ENCODE peak calls at places on chromosomes 7 and 10, in six cellular contexts. G is suprapubic skin, F is uterus, H is adrenal gland, B is endothelial cell of umbilical vein, V is esophagus muscularis mucosa. R is an unnamed sample.

GRCh38 chr7:81608748-81609382 is 161.0 kb downstream of the HGF start:
- DNase-seq in G (no peak), F (no peak), H (no peak), B (no peak), V (no peak), R (no peak)

GRCh38 chr7:21943436-21943835 is 2.3 kb downstream of the CDCA7L start:
- DNase-seq in G (no peak), F (no peak), H (no peak), B (no peak), V (no peak), R (no peak)

GRCh38 chr10:42963302-42963701 is 113.6 kb upstream of the RET start:
- DNase-seq in G (peak; percentile 54), F (no peak), H (no peak), B (no peak), V (peak; percentile 86), R (no peak)

GRCh38 chr7:146826338-146826737 is 709.7 kb downstream of the CNTNAP2 start:
- DNase-seq in G (no peak), F (no peak), H (no peak), B (no peak), V (no peak), R (no peak)

GRCh38 chr7:50681451-50682045 is 101.1 kb downstream of the GRB10 start:
- DNase-seq in G (no peak), F (no peak), H (no peak), B (peak; percentile 37), V (no peak), R (no peak)

GRCh38 chr7:141866974-141867373 is 25.7 kb upstream of the PRSS37 start:
- DNase-seq in G (no peak), F (no peak), H (no peak), B (no peak), V (no peak), R (no peak)

GRCh38 chr7:99498546-99498944 is 1.5 kb downstream of the ZNF394 start:
- DNase-seq in G (no peak), F (no peak), H (no peak), B (no peak), V (no peak), R (no peak)

GRCh38 chr7:85135931-85136330 is 50.9 kb downstream of the SEMA3D start:
- DNase-seq in G (no peak), F (no peak), H (no peak), B (peak; percentile 66), V (no peak), R (no peak)

GRCh38 chr10:133167693-133168616 is 7.9 kb downstream of the KNDC1 start:
- DNase-seq in G (peak; percentile 76), F (no peak), H (no peak), B (no peak), V (no peak), R (no peak)

GRCh38 chr7:74343281-74344127 is 54.3 kb downstream of the CLIP2 start:
- DNase-seq in G (no peak), F (no peak), H (peak; percentile 47), B (peak; percentile 27), V (no peak), R (no peak)

GRCh38 chr10:68367121-68367520 is 34.4 kb upstream of the PBLD start:
- DNase-seq in G (no peak), F (no peak), H (no peak), B (no peak), V (no peak), R (no peak)

GRCh38 chr7:108181073-108181985 is 51.2 kb upstream of the LAMB4 start:
- DNase-seq in G (no peak), F (no peak), H (no peak), B (peak; percentile 86), V (no peak), R (no peak)

DNA sequence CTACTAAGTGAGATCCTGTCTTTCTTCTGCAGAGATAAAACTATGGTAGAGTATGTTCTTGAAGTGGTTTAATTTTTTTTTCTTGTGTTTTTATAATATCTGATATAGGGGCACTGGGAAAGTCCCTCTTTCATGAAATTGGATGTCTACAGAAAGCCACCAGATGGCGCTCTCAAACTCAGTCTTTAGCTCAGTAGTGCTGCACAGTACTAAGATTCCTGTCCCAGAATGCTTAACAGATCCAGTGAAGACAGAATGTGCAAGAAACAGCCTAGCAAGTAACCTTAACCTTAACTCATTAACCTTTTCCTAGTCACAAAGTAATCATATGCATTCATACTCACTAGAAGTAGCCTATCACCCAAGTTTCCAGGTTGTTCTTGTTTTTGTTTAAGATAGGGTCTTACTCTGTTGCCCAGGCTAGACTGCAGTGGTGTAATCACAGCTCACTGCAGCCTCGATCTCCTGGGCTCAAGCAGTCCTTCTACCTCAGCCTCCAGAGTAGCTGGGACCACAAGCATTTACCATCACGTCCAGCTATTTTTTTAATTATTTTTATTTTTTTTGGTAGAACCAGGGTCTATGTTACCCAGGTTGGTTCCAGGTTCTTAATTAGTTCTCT is 56.7 kb downstream of the IDE start:
- DNase-seq in G (no peak), F (peak; percentile 72), H (peak; percentile 67), B (peak; percentile 80), V (no peak), R (peak; percentile 64)
- TF ChIP-seq POLR2A in G (no peak), F (no peak), H (no peak), B (no peak), V (no peak), R (no peak)

GRCh38 chr7:43873300-43873699 is 4.0 kb upstream of the MRPS24 start:
- DNase-seq in G (no peak), F (peak; percentile 67), H (peak; percentile 83), B (no peak), V (no peak), R (peak; percentile 74)
- TF ChIP-seq POLR2A in G (no peak), F (no peak), H (no peak), B (no peak), V (no peak), R (no peak)

GRCh38 chr10:102435529-102436233 is 3.3 kb upstream of the CUEDC2 start:
- DNase-seq in G (no peak), F (no peak), H (no peak), B (no peak), V (no peak), R (no peak)
- TF ChIP-seq POLR2A in G (no peak), F (no peak), H (no peak), B (no peak), V (no peak), R (no peak)

GRCh38 chr7:2373646-2374045 is 19.0 kb downstream of the EIF3B start:
- DNase-seq in G (no peak), F (no peak), H (no peak), B (no peak), V (no peak), R (no peak)

GRCh38 chr7:2372724-2373123 is 18.1 kb downstream of the EIF3B start:
- DNase-seq in G (no peak), F (no peak), H (no peak), B (no peak), V (no peak), R (no peak)

GRCh38 chr7:2373124-2373556 is 18.5 kb downstream of the EIF3B start:
- DNase-seq in G (no peak), F (no peak), H (no peak), B (no peak), V (no peak), R (no peak)

GRCh38 chr7:2371329-2371728 is 16.7 kb downstream of the EIF3B start:
- DNase-seq in G (no peak), F (no peak), H (no peak), B (no peak), V (no peak), R (no peak)

GRCh38 chr7:2369139-2369538 is 14.5 kb downstream of the EIF3B start:
- DNase-seq in G (no peak), F (no peak), H (no peak), B (no peak), V (no peak), R (no peak)
- TF ChIP-seq POLR2A in G (no peak), F (no peak), H (no peak), B (no peak), V (no peak), R (no peak)

R was measured in transverse colon.